ENCODE peak calls at places on chromosomes 12 and 14, in four cellular contexts. O is stimulated activated CD8-positive, alpha-beta memory T cell treated with anti-CD3 and anti-CD28 coated beads, Interleukin-7, amount 100 ng/mL, for 1 hour; Q is stimulated activated CD4-positive, alpha-beta T cell treated with anti-CD3 and anti-CD28 coated beads, Interleukin-4, amount 100 ng/mL, for 1 hour; B is A172. G is an unnamed sample.

GRCh38 chr12:26017484-26018211 is 59.2 kb downstream of the RASSF8 start:
- DNase-seq in B (peak), O (no peak), Q (no peak), G (no peak)

GRCh38 chr14:103549361-103550311 is 12.8 kb downstream of the BAG5 start:
- DNase-seq in O (no peak), Q (no peak), B (no peak), G (no peak)

GRCh38 chr12:124686001-124686884 is 118.8 kb upstream of the NCOR2 start:
- DNase-seq in O (no peak), Q (no peak), B (peak), G (no peak)

GRCh38 chr12:119940881-119941280 is 48.2 kb upstream of the BICDL1 start:
- DNase-seq in Q (no peak), O (no peak), B (peak), G (no peak)

GRCh38 chr14:74504412-74504811 is 10.8 kb downstream of the ISCA2 start:
- DNase-seq in B (no peak), O (no peak), Q (no peak), G (no peak)

GRCh38 chr12:42961395-42961794 is 371.8 kb upstream of the PRICKLE1 start:
- DNase-seq in O (no peak), B (peak), Q (no peak), G (no peak)

GRCh38 chr12:58299371-58299770 is 358.0 kb downstream of the ATP23 start:
- DNase-seq in O (no peak), Q (no peak), B (no peak), G (no peak)

GRCh38 chr12:97324471-97324870 is 138.1 kb upstream of the RMST start:
- DNase-seq in B (no peak), O (no peak), Q (no peak), G (no peak)

GRCh38 chr14:89292579-89293348 is 124.3 kb downstream of the FOXN3 start:
- DNase-seq in Q (no peak), O (no peak), B (no peak), G (no peak)

GRCh38 chr12:131133994-131134393 is 180.3 kb downstream of the ADGRD1 start:
- DNase-seq in Q (no peak), B (no peak), O (no peak), G (no peak)

GRCh38 chr14:88950069-88950468 is 125.6 kb downstream of the TTC8 start:
- DNase-seq in O (no peak), Q (no peak), B (no peak), G (no peak)

GRCh38 chr12:122855985-122856831 is 21.0 kb downstream of the HIP1R start:
- DNase-seq in B (no peak), O (no peak), Q (no peak), G (no peak)

GRCh38 chr12:124517260-124518050 is 50.0 kb downstream of the NCOR2 start:
- DNase-seq in B (no peak), Q (no peak), O (no peak), G (no peak)

GRCh38 chr12:85509857-85510256 is 229.8 kb downstream of the ALX1 start:
- DNase-seq in O (no peak), Q (no peak), B (peak), G (no peak)

GRCh38 chr14:68607081-68607851 is 185.6 kb downstream of the ZFP36L1 start:
- DNase-seq in B (no peak), Q (no peak), O (no peak), G (no peak)

GRCh38 chr12:105559292-105559691 is 228.8 kb downstream of the C12orf75 start:
- DNase-seq in B (no peak), Q (no peak), O (no peak), G (no peak)

GRCh38 chr12:6361834-6362233 is 13.5 kb downstream of the SCNN1A start:
- DNase-seq in Q (no peak), O (no peak), B (peak), G (no peak)

GRCh38 chr12:100706029-100706428 is 88.5 kb upstream of the ANO4 start:
- DNase-seq in B (peak), Q (no peak), O (no peak), G (no peak)

GRCh38 chr12:38427442-38427841 is 110.9 kb downstream of the ALG10B start:
- DNase-seq in O (no peak), B (no peak), Q (no peak), G (no peak)

GRCh38 chr12:26198742-26199141 is 3.4 kb downstream of the SSPN start:
- DNase-seq in Q (no peak), B (peak), O (no peak), G (no peak)

GRCh38 chr12:48857278-48857994 is 5.5 kb upstream of the DDX23 start:
- DNase-seq in B (no peak), Q (no peak), O (no peak), G (no peak)

GRCh38 chr14:80549141-80549540 is 337.8 kb upstream of the DIO2 start:
- DNase-seq in B (no peak), Q (no peak), O (no peak), G (no peak)

GRCh38 chr12:3311027-3311402 is 180.0 kb upstream of the PRMT8 start:
- DNase-seq in Q (no peak), O (no peak), B (peak), G (no peak)

GRCh38 chr14:51548187-51548586 is 103.5 kb upstream of the FRMD6 start:
- DNase-seq in O (no peak), B (peak), Q (no peak), G (no peak)

GRCh38 chr14:98909251-98909944 is 362.6 kb downstream of the BCL11B start:
- DNase-seq in B (peak), Q (no peak), O (no peak), G (no peak)

GRCh38 chr14:32808574-32809098 is 130.0 kb upstream of the NPAS3 start:
- DNase-seq in Q (no peak), O (no peak), B (peak), G (no peak)

GRCh38 chr12:5432011-5432400 is at the start of gene NTF3:
- DNase-seq in O (no peak), Q (no peak), B (peak), G (no peak)

GRCh38 chr14:93543766-93544165 is 113.0 kb downstream of the UNC79 start:
- DNase-seq in B (peak), O (no peak), Q (no peak), G (no peak)

GRCh38 chr12:100473716-100474150 is at the start of gene NR1H4:
- DNase-seq in B (peak), Q (no peak), O (no peak), G (no peak)

G was measured in central memory CD8-positive, alpha-beta T cell.